ENCODE peak calls at places on chromosomes 7 and 10, in eight cellular contexts. E is activated T-cell treated with anti-CD3 and anti-CD28 coated beads, Interleukin-2, amount 50 U/mL, for 72 hours; H is GM12891; K is activated CD4-positive, alpha-beta T cell treated with anti-CD3 and anti-CD28 coated beads for 48 hours; D is NCI-H1092 treated with DMSO at 0.1 percent for 48 hours; I is nucleus accumbens; L is NCI-H345; B is kidney glomerular epithelial cell. A is an unnamed sample.

GRCh38 chr10:47048533-47048905 is 137.3 kb downstream of the PTPN20 start:
- DNase-seq in E (peak; percentile 28), H (no peak), K (peak; percentile 43), D (no peak), I (no peak), L (no peak), B (no peak), A (no peak)

GRCh38 chr7:40148671-40149070 is 13.9 kb downstream of the SUGCT start:
- DNase-seq in E (no peak), H (no peak), K (no peak), D (no peak), I (no peak), L (no peak), B (no peak), A (no peak)

GRCh38 chr10:121132278-121132672 is 281.1 kb downstream of the WDR11 start:
- DNase-seq in E (no peak), H (no peak), K (no peak), D (no peak), I (no peak), L (no peak), B (no peak), A (no peak)

GRCh38 chr7:42972703-42973500 is 40.7 kb downstream of the MRPL32 start:
- DNase-seq in E (no peak), H (no peak), K (no peak), D (no peak), I (no peak), L (no peak), B (no peak), A (no peak)

GRCh38 chr7:148738737-148739535 is 40.2 kb downstream of the CUL1 start:
- DNase-seq in E (no peak), H (no peak), K (no peak), D (no peak), I (no peak), L (no peak), B (no peak), A (peak; percentile 32)

GRCh38 chr10:103986360-103986759 is 19.4 kb downstream of the SLK start:
- DNase-seq in E (peak; percentile 34), H (no peak), K (peak; percentile 28), D (no peak), I (no peak), L (no peak), B (no peak), A (no peak)

GRCh38 chr10:24465899-24466615 is 257.1 kb downstream of the KIAA1217 start:
- DNase-seq in E (peak; percentile 72), H (no peak), K (peak; percentile 70), D (no peak), I (no peak), L (no peak), B (peak; percentile 97), A (no peak)

GRCh38 chr7:134534633-134535032 is 7.3 kb downstream of the AKR1B10 start:
- DNase-seq in E (no peak), H (no peak), K (no peak), D (no peak), I (no peak), L (no peak), B (no peak), A (no peak)

GRCh38 chr10:97869091-97870042 is 19.7 kb downstream of the GOLGA7B start:
- DNase-seq in E (peak; percentile 82), H (peak; percentile 72), K (peak; percentile 90), D (peak; percentile 67), I (peak; percentile 61), L (peak; percentile 83), B (peak; percentile 87), A (peak; percentile 69)

GRCh38 chr7:4689668-4690067 is 7.6 kb downstream of the FOXK1 start:
- DNase-seq in E (no peak), H (no peak), K (no peak), D (no peak), I (no peak), L (no peak), B (no peak), A (no peak)

GRCh38 chr7:93873998-93874574 is 16.5 kb downstream of the TFPI2 start:
- DNase-seq in E (no peak), H (no peak), K (no peak), D (no peak), I (no peak), L (no peak), B (no peak), A (no peak)

GRCh38 chr7:17934612-17935247 is 5.6 kb downstream of the SNX13 start:
- DNase-seq in E (no peak), H (no peak), K (no peak), D (no peak), I (no peak), L (no peak), B (no peak), A (no peak)

GRCh38 chr10:129108378-129108777 is 358.7 kb upstream of the MGMT start:
- DNase-seq in E (no peak), H (no peak), K (no peak), D (no peak), I (no peak), L (no peak), B (no peak), A (no peak)

GRCh38 chr7:151987748-151988529 is 31.7 kb downstream of the GALNTL5 start:
- DNase-seq in E (no peak), H (no peak), K (no peak), D (no peak), I (no peak), L (no peak), B (no peak), A (no peak)

GRCh38 chr7:39609462-39610149 is 13.8 kb upstream of the RALA start:
- DNase-seq in E (peak; percentile 14), H (peak; percentile 30), K (peak; percentile 35), D (no peak), I (no peak), L (no peak), B (no peak), A (peak; percentile 41)

GRCh38 chr7:12889391-12889790 is 202.0 kb downstream of the ARL4A start:
- DNase-seq in E (no peak), H (no peak), K (no peak), D (no peak), I (no peak), L (no peak), B (no peak), A (no peak)